ENCODE peak calls at places on chromosomes 16 and 17, in four cellular contexts. One of them, this sample, is unnamed.

GRCh38 chr17:56165017-56165720 is 11.9 kb downstream of the ANKFN1 start:
- DNase-seq in IMR-90: peak; percentile 81
- DNase-seq in stomach: no peak
- DNase-seq in mesenchymal stem cell: no peak
- DNase-seq in this sample: no peak

GRCh38 chr16:84117482-84117843 is 721 bp upstream of the MBTPS1 start:
- DNase-seq in IMR-90: peak; percentile 31
- DNase-seq in stomach: no peak
- DNase-seq in mesenchymal stem cell: peak; percentile 63
- DNase-seq in this sample: peak; percentile 16

GRCh38 chr16:9362050-9362449 is 270.6 kb downstream of the HAPSTR1 start:
- DNase-seq in IMR-90: no peak
- DNase-seq in stomach: no peak
- DNase-seq in mesenchymal stem cell: no peak
- DNase-seq in this sample: no peak

GRCh38 chr16:31063495-31063842 is 10.6 kb downstream of the ZNF668 start:
- DNase-seq in IMR-90: no peak
- DNase-seq in stomach: no peak
- DNase-seq in mesenchymal stem cell: no peak
- DNase-seq in this sample: no peak

GRCh38 chr16:57815987-57816745 is 13.9 kb upstream of the KIFC3 start:
- DNase-seq in IMR-90: peak; percentile 93
- DNase-seq in stomach: peak; percentile 89
- DNase-seq in mesenchymal stem cell: peak; percentile 96
- DNase-seq in this sample: peak; percentile 96

GRCh38 chr17:8125196-8125946 is 1.5 kb upstream of the HES7 start:
- DNase-seq in IMR-90: peak; percentile 60
- DNase-seq in stomach: peak; percentile 83
- DNase-seq in mesenchymal stem cell: peak; percentile 79
- DNase-seq in this sample: no peak

GRCh38 chr17:2789700-2790099 is 6.5 kb upstream of the RAP1GAP2 start:
- DNase-seq in IMR-90: no peak
- DNase-seq in stomach: no peak
- DNase-seq in mesenchymal stem cell: no peak
- DNase-seq in this sample: no peak

GRCh38 chr17:70313031-70313430 is 143.7 kb downstream of the KCNJ2 start:
- DNase-seq in IMR-90: peak; percentile 43
- DNase-seq in stomach: no peak
- DNase-seq in mesenchymal stem cell: no peak
- DNase-seq in this sample: peak; percentile 67

GRCh38 chr16:85381738-85382592 is 231.2 kb upstream of the GSE1 start:
- DNase-seq in IMR-90: peak; percentile 53
- DNase-seq in stomach: no peak
- DNase-seq in mesenchymal stem cell: peak; percentile 90
- DNase-seq in this sample: peak; percentile 81

GRCh38 chr16:30382398-30383015 is at the start of gene SEPTIN1:
- DNase-seq in IMR-90: no peak
- DNase-seq in stomach: no peak
- DNase-seq in mesenchymal stem cell: no peak
- DNase-seq in this sample: no peak

GRCh38 chr17:38671939-38672720 is 2.6 kb downstream of the EPOP start:
- DNase-seq in IMR-90: no peak
- DNase-seq in stomach: no peak
- DNase-seq in mesenchymal stem cell: no peak
- DNase-seq in this sample: no peak

GRCh38 chr16:85969159-85969558 is 70.2 kb downstream of the IRF8 start:
- DNase-seq in IMR-90: peak; percentile 47
- DNase-seq in stomach: no peak
- DNase-seq in mesenchymal stem cell: peak; percentile 47
- DNase-seq in this sample: peak; percentile 77

GRCh38 chr17:13940858-13941665 is 128.2 kb upstream of the COX10 start:
- DNase-seq in IMR-90: peak; percentile 32
- DNase-seq in stomach: no peak
- DNase-seq in mesenchymal stem cell: peak; percentile 5
- DNase-seq in this sample: peak; percentile 45

GRCh38 chr17:64025732-64026294 is 5.4 kb upstream of the ICAM2 start:
- DNase-seq in IMR-90: peak; percentile 70
- DNase-seq in stomach: peak; percentile 80
- DNase-seq in mesenchymal stem cell: peak; percentile 74
- DNase-seq in this sample: peak; percentile 30

GRCh38 chr16:46783800-46784199 is 35.7 kb upstream of the MYLK3 start:
- DNase-seq in IMR-90: no peak
- DNase-seq in stomach: no peak
- DNase-seq in mesenchymal stem cell: no peak
- DNase-seq in this sample: no peak

GRCh38 chr17:35917519-35918213 is 12.9 kb downstream of the RDM1 start:
- DNase-seq in IMR-90: no peak
- DNase-seq in stomach: no peak
- DNase-seq in mesenchymal stem cell: no peak
- DNase-seq in this sample: no peak

GRCh38 chr17:35912942-35913341 is 17.6 kb downstream of the RDM1 start:
- DNase-seq in IMR-90: no peak
- DNase-seq in stomach: no peak
- DNase-seq in mesenchymal stem cell: no peak
- DNase-seq in this sample: no peak

GRCh38 chr17:35914354-35914753 is 16.2 kb downstream of the RDM1 start:
- DNase-seq in IMR-90: no peak
- DNase-seq in stomach: no peak
- DNase-seq in mesenchymal stem cell: no peak
- DNase-seq in this sample: no peak

GRCh38 chr17:35913611-35914010 is 17.0 kb downstream of the RDM1 start:
- DNase-seq in IMR-90: no peak
- DNase-seq in stomach: no peak
- DNase-seq in mesenchymal stem cell: no peak
- DNase-seq in this sample: no peak

GRCh38 chr17:35915153-35915969 is 15.2 kb downstream of the RDM1 start:
- DNase-seq in IMR-90: no peak
- DNase-seq in stomach: no peak
- DNase-seq in mesenchymal stem cell: no peak
- DNase-seq in this sample: no peak
- H3K9me3 ChIP-seq in IMR-90: no peaks in the 10 kb centered on the region
- H3K9me3 ChIP-seq in stomach: no peaks in the 10 kb centered on the region
- H3K9me3 ChIP-seq in mesenchymal stem cell: no peaks in the 10 kb centered on the region
- H3K9me3 ChIP-seq in this sample: no peaks in the 10 kb centered on the region

GRCh38 chr17:76642032-76642561 is 1.5 kb downstream of the ST6GALNAC1 start:
- DNase-seq in IMR-90: no peak
- DNase-seq in stomach: no peak
- DNase-seq in mesenchymal stem cell: no peak
- DNase-seq in this sample: no peak
- H3K4me3 ChIP-seq in IMR-90: no peak overlapping the region
- H3K4me3 ChIP-seq in stomach: peak overlapping the region; percentile 41
- H3K4me3 ChIP-seq in mesenchymal stem cell: no peak overlapping the region
- H3K4me3 ChIP-seq in this sample: no peak overlapping the region

GRCh38 chr16:21257284-21257683 is 20.8 kb downstream of the CRYM start:
- DNase-seq in IMR-90: no peak
- DNase-seq in stomach: no peak
- DNase-seq in mesenchymal stem cell: no peak
- DNase-seq in this sample: no peak
- H3K36me3 ChIP-seq in IMR-90: no peaks in the 10 kb centered on the region
- H3K36me3 ChIP-seq in stomach: no peaks in the 10 kb centered on the region
- H3K36me3 ChIP-seq in mesenchymal stem cell: no peaks in the 10 kb centered on the region
- H3K36me3 ChIP-seq in this sample: no peaks in the 10 kb centered on the region

DNA sequence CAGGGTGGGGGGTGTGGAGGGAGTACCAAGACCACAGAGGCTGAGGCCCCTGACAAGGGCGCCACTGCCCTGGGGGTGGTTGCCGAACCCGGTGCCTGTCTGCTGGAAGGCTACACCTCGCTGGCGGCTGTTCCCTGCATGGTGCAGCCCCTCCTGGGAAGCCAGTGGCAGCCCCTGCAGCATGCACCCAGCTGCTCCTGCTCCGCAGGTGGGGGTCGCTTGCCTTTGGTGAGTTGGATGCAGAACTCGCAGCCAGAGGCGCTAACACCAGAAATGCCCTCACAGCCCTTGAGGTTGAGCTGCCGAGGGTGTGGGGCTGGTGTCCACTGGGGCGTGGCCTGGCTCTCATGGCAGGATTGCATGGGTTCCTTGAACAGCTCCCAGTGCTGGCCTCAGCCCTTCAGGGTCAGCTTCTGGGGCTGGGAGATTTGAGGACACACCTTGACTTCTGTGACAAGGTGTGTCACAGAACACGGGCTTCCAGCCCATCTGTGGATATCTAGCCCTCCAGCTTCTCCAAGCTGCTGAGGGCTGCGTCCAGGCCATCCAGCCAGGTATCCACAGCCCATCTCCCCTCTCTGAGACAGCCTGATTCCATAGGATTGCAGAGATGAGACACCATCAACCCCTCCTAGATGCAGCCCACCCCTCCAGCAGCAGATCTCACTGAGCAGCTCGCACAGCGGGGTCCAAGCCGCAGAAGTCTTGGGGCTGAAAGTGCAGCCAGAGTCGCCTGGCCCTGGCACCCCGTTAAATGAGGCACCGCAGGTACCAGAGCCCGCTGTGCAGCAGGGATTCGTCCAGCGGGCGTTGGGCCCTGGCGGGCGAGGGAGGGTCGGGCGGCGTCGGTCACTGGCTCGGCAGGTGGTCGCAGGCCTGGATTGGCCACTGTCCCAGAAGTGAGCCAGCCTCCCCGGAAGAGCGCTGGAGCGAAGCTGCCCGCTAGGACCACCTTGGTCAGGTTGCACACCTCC is 586.3 kb downstream of the KCNJ18 start:
- DNase-seq in IMR-90: no peak
- DNase-seq in stomach: peak; percentile 20
- DNase-seq in mesenchymal stem cell: no peak
- DNase-seq in this sample: no peak
- H3K9me3 ChIP-seq in IMR-90: peaks cover 14% of the 10 kb centered on the region
- H3K9me3 ChIP-seq in stomach: no peaks in the 10 kb centered on the region
- H3K9me3 ChIP-seq in mesenchymal stem cell: no peaks in the 10 kb centered on the region
- H3K9me3 ChIP-seq in this sample: peaks cover 6% of the 10 kb centered on the region

This sample was measured in astrocyte.